ENCODE peak calls at places on chromosome 18, in four cellular contexts. One of them, this sample, is unnamed.

GRCh38 chr18:77548790-77549420 is 299.3 kb downstream of the GALR1 start:
- DNase-seq in sigmoid colon: no peak
- DNase-seq in suprapubic skin: no peak
- DNase-seq in K562: no peak
- DNase-seq in this sample: peak; percentile 57

GRCh38 chr18:51400721-51401120 is 203.2 kb upstream of the MEX3C start:
- DNase-seq in sigmoid colon: no peak
- DNase-seq in suprapubic skin: no peak
- DNase-seq in K562: no peak
- DNase-seq in this sample: no peak

GRCh38 chr18:3593381-3593903 is 143.5 kb downstream of the TGIF1 start:
- DNase-seq in sigmoid colon: no peak
- DNase-seq in suprapubic skin: no peak
- DNase-seq in K562: peak; percentile 77
- DNase-seq in this sample: no peak

GRCh38 chr18:77056399-77057015 is 76.1 kb downstream of the MBP start:
- DNase-seq in sigmoid colon: no peak
- DNase-seq in suprapubic skin: no peak
- DNase-seq in K562: no peak
- DNase-seq in this sample: no peak

GRCh38 chr18:36124841-36125240 is 4.3 kb downstream of the SLC39A6 start:
- DNase-seq in sigmoid colon: no peak
- DNase-seq in suprapubic skin: no peak
- DNase-seq in K562: no peak
- DNase-seq in this sample: no peak

GRCh38 chr18:58639751-58640427 is 11.0 kb upstream of the ALPK2 start:
- DNase-seq in sigmoid colon: no peak
- DNase-seq in suprapubic skin: no peak
- DNase-seq in K562: no peak
- DNase-seq in this sample: no peak

GRCh38 chr18:34932792-34933466 is 108.3 kb upstream of the MAPRE2 start:
- DNase-seq in sigmoid colon: no peak
- DNase-seq in suprapubic skin: no peak
- DNase-seq in K562: no peak
- DNase-seq in this sample: no peak

GRCh38 chr18:55419132-55419938 is 168.7 kb downstream of the TCF4 start:
- DNase-seq in sigmoid colon: no peak
- DNase-seq in suprapubic skin: no peak
- DNase-seq in K562: no peak
- DNase-seq in this sample: no peak

GRCh38 chr18:3481696-3482210 is 31.8 kb downstream of the TGIF1 start:
- DNase-seq in sigmoid colon: no peak
- DNase-seq in suprapubic skin: no peak
- DNase-seq in K562: peak; percentile 76
- DNase-seq in this sample: peak; percentile 90

GRCh38 chr18:77811510-77811909 is 561.9 kb downstream of the GALR1 start:
- DNase-seq in sigmoid colon: no peak
- DNase-seq in suprapubic skin: no peak
- DNase-seq in K562: no peak
- DNase-seq in this sample: no peak

GRCh38 chr18:50790956-50791355 is 28.9 kb downstream of the MRO start:
- DNase-seq in sigmoid colon: no peak
- DNase-seq in suprapubic skin: no peak
- DNase-seq in K562: no peak
- DNase-seq in this sample: no peak

GRCh38 chr18:58495634-58496033 is 133.3 kb downstream of the ALPK2 start:
- DNase-seq in sigmoid colon: no peak
- DNase-seq in suprapubic skin: no peak
- DNase-seq in K562: no peak
- DNase-seq in this sample: no peak

GRCh38 chr18:76979111-76979751 is 153.4 kb downstream of the MBP start:
- DNase-seq in sigmoid colon: no peak
- DNase-seq in suprapubic skin: no peak
- DNase-seq in K562: no peak
- DNase-seq in this sample: no peak

GRCh38 chr18:63161728-63162195 is 157.8 kb downstream of the BCL2 start:
- DNase-seq in sigmoid colon: peak; percentile 84
- DNase-seq in suprapubic skin: peak; percentile 86
- DNase-seq in K562: peak; percentile 44
- DNase-seq in this sample: peak; percentile 93

GRCh38 chr18:13439475-13439874 is 220.9 kb downstream of the LDLRAD4 start:
- DNase-seq in sigmoid colon: peak; percentile 37
- DNase-seq in suprapubic skin: no peak
- DNase-seq in K562: no peak
- DNase-seq in this sample: no peak

GRCh38 chr18:69161383-69162028 is 239.2 kb upstream of the DOK6 start:
- DNase-seq in sigmoid colon: no peak
- DNase-seq in suprapubic skin: no peak
- DNase-seq in K562: peak; percentile 0
- DNase-seq in this sample: no peak

GRCh38 chr18:74266161-74266560 is 25.6 kb downstream of the CYB5A start:
- DNase-seq in sigmoid colon: no peak
- DNase-seq in suprapubic skin: no peak
- DNase-seq in K562: no peak
- DNase-seq in this sample: no peak

GRCh38 chr18:59918320-59918755 is 18.5 kb downstream of the PMAIP1 start:
- DNase-seq in sigmoid colon: peak; percentile 72
- DNase-seq in suprapubic skin: no peak
- DNase-seq in K562: peak; percentile 85
- DNase-seq in this sample: peak; percentile 77

GRCh38 chr18:72868666-72869661 is 1.2 kb upstream of the NETO1 start:
- DNase-seq in sigmoid colon: no peak
- DNase-seq in suprapubic skin: no peak
- DNase-seq in K562: no peak
- DNase-seq in this sample: peak; percentile 77

GRCh38 chr18:76431437-76432273 is 63.4 kb downstream of the ZNF516 start:
- DNase-seq in sigmoid colon: peak; percentile 48
- DNase-seq in suprapubic skin: no peak
- DNase-seq in K562: peak; percentile 5
- DNase-seq in this sample: no peak

GRCh38 chr18:51617572-51618260 is 420.2 kb upstream of the MEX3C start:
- DNase-seq in sigmoid colon: no peak
- DNase-seq in suprapubic skin: no peak
- DNase-seq in K562: no peak
- DNase-seq in this sample: no peak

GRCh38 chr18:63905361-63905760 is 2.4 kb upstream of the SERPINB10 start:
- DNase-seq in sigmoid colon: no peak
- DNase-seq in suprapubic skin: no peak
- DNase-seq in K562: no peak
- DNase-seq in this sample: no peak

GRCh38 chr18:34744569-34744968 is 34.5 kb downstream of the DTNA start:
- DNase-seq in sigmoid colon: no peak
- DNase-seq in suprapubic skin: no peak
- DNase-seq in K562: no peak
- DNase-seq in this sample: no peak

GRCh38 chr18:76823166-76823539 is 796 bp downstream of the ZNF236 start:
- DNase-seq in sigmoid colon: no peak
- DNase-seq in suprapubic skin: peak; percentile 69
- DNase-seq in K562: no peak
- DNase-seq in this sample: no peak

GRCh38 chr18:26706796-26707406 is 158.5 kb upstream of the KCTD1 start:
- DNase-seq in sigmoid colon: no peak
- DNase-seq in suprapubic skin: no peak
- DNase-seq in K562: no peak
- DNase-seq in this sample: peak; percentile 24

GRCh38 chr18:23272498-23273232 is 137.4 kb downstream of the CABLES1 start:
- DNase-seq in sigmoid colon: no peak
- DNase-seq in suprapubic skin: no peak
- DNase-seq in K562: no peak
- DNase-seq in this sample: no peak

GRCh38 chr18:23267447-23267776 is 132.1 kb downstream of the CABLES1 start:
- DNase-seq in sigmoid colon: no peak
- DNase-seq in suprapubic skin: no peak
- DNase-seq in K562: no peak
- DNase-seq in this sample: no peak

GRCh38 chr18:23268641-23269040 is 133.4 kb downstream of the CABLES1 start:
- DNase-seq in sigmoid colon: no peak
- DNase-seq in suprapubic skin: no peak
- DNase-seq in K562: no peak
- DNase-seq in this sample: no peak

GRCh38 chr18:23270999-23271680 is 135.9 kb downstream of the CABLES1 start:
- DNase-seq in sigmoid colon: no peak
- DNase-seq in suprapubic skin: no peak
- DNase-seq in K562: no peak
- DNase-seq in this sample: no peak

DNA sequence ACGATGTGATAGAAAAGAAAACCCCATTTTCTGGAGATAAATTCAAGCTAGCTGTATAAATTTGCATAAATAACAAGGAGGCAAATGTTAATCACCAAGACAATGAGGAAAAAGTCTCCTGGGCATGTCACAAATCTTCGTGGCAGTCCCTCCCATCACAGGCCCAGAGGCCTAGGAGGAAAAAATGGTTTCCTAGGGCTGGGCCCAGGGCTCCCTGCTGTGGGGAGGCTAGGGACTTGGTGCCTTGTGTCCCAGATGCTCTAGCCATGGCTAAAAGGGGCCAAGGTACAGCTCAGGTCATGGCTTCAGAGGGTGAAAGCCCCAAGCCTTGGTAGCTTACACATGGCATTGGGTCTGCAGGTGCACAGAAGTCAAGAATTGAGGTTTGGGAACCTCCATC is 134.6 kb downstream of the CABLES1 start:
- DNase-seq in sigmoid colon: no peak
- DNase-seq in suprapubic skin: no peak
- DNase-seq in K562: no peak
- DNase-seq in this sample: no peak
- H3K9me3 ChIP-seq in sigmoid colon: peaks cover 4% of the 10 kb centered on the region
- H3K9me3 ChIP-seq in suprapubic skin: no peaks in the 10 kb centered on the region
- H3K9me3 ChIP-seq in K562: peaks cover 6% of the 10 kb centered on the region
- H3K9me3 ChIP-seq in this sample: peaks cover 6% of the 10 kb centered on the region

GRCh38 chr18:9736942-9737813 is 29.1 kb downstream of the RAB31 start:
- DNase-seq in sigmoid colon: no peak
- DNase-seq in suprapubic skin: peak; percentile 13
- DNase-seq in K562: peak; percentile 43
- DNase-seq in this sample: peak; percentile 53

GRCh38 chr18:9738266-9738969 is 30.3 kb downstream of the RAB31 start:
- DNase-seq in sigmoid colon: no peak
- DNase-seq in suprapubic skin: no peak
- DNase-seq in K562: no peak
- DNase-seq in this sample: peak; percentile 62

GRCh38 chr18:9739516-9739915 is 31.4 kb downstream of the RAB31 start:
- DNase-seq in sigmoid colon: no peak
- DNase-seq in suprapubic skin: no peak
- DNase-seq in K562: no peak
- DNase-seq in this sample: no peak

GRCh38 chr18:9736445-9736844 is 28.3 kb downstream of the RAB31 start:
- DNase-seq in sigmoid colon: no peak
- DNase-seq in suprapubic skin: no peak
- DNase-seq in K562: no peak
- DNase-seq in this sample: no peak

DNA sequence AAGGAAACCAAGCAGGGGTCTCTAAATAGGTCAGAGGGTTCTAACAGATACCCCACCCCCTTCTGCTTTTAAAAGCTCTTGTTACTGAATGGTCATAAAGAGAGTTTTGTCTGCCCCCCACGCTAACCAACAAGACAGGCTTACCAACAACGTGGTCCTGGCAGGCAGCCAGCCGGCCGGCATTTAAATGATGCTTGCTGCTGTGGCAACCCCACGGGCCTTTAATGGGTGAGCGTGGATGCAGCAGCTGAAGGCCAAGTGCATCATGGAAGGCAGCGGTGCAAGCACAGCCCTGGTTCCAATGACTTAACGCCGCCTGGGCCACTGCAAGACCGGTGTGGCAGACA is 29.7 kb downstream of the RAB31 start:
- DNase-seq in sigmoid colon: no peak
- DNase-seq in suprapubic skin: peak; percentile 64
- DNase-seq in K562: peak; percentile 25
- DNase-seq in this sample: peak; percentile 80
- TF ChIP-seq EP300 in sigmoid colon: no peak
- TF ChIP-seq EP300 in suprapubic skin: no peak
- TF ChIP-seq EP300 in K562: no peak
- TF ChIP-seq EP300 in this sample: no peak

GRCh38 chr18:8365528-8365927 is 243.7 kb upstream of the RAB12 start:
- DNase-seq in sigmoid colon: no peak
- DNase-seq in suprapubic skin: no peak
- DNase-seq in K562: no peak
- DNase-seq in this sample: no peak

GRCh38 chr18:8366656-8367055 is 242.6 kb upstream of the RAB12 start:
- DNase-seq in sigmoid colon: no peak
- DNase-seq in suprapubic skin: no peak
- DNase-seq in K562: peak; percentile 4
- DNase-seq in this sample: no peak

GRCh38 chr18:8368490-8369217 is 240.6 kb upstream of the RAB12 start:
- DNase-seq in sigmoid colon: no peak
- DNase-seq in suprapubic skin: no peak
- DNase-seq in K562: no peak
- DNase-seq in this sample: no peak

GRCh38 chr18:8366070-8366469 is 243.2 kb upstream of the RAB12 start:
- DNase-seq in sigmoid colon: no peak
- DNase-seq in suprapubic skin: no peak
- DNase-seq in K562: no peak
- DNase-seq in this sample: no peak

DNA sequence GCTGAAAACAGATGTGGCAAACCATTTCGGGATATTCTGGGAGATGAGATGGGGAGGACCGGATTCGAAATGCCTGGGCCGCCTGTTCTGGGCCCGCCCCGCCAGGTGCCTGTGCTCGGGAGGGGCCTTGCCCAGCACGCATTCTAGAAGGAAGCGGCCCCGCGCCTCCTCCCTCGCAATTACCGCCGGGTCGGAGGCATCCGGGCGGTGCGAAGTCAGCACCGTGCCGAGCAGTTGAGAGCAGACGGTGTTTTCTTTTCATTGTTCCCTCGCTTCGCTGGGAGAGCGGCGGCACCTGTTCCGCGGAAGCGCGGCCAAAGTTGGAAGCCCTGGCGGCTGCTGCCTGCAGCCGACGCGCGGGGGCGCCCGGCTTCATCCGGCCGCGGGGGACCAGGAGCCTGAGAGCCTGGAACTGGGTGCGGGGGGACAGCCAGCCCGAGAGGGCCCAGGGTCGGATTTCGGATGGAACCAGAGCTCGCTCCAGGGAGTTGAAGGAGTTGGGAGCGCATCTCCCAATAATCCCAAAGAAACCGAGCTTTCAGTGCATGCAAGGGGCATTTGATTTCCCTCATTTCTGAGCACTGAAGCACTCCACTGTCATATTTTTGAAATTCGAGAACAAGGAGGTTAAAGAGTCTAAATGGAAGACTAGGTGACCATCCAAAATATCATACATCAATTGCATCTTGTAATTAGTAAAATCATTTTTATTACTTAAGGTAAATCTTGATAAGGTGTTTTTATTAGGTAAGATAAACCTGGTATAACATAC is 241.8 kb upstream of the RAB12 start:
- DNase-seq in sigmoid colon: no peak
- DNase-seq in suprapubic skin: no peak
- DNase-seq in K562: peak; percentile 41
- DNase-seq in this sample: no peak
- H3K27ac ChIP-seq in sigmoid colon: no peak overlapping the region
- H3K27ac ChIP-seq in suprapubic skin: no peak overlapping the region
- H3K27ac ChIP-seq in K562: no peak overlapping the region
- H3K27ac ChIP-seq in this sample: no peak overlapping the region

DNA sequence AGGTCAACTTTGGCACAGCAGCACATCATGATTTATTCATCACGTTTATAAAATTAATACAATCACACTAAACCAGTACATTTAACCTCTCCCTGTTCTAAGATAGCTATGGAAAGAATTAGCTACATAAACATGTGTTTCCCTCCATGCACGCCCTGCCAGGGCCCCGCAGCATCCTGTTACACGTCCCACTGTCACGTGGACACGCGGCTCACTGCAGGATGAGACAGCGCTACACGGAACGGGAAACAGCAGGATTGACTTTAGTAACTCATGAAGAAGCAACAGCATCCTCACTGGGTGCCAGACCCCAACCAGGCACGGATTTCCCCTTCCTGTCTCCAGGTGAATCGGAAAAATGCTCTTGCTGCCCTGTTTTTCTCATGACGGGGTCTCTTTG is 30.9 kb upstream of the SALL3 start:
- DNase-seq in sigmoid colon: no peak
- DNase-seq in suprapubic skin: no peak
- DNase-seq in K562: no peak
- DNase-seq in this sample: no peak
- H3K9me3 ChIP-seq in sigmoid colon: no peaks in the 10 kb centered on the region
- H3K9me3 ChIP-seq in suprapubic skin: no peaks in the 10 kb centered on the region
- H3K9me3 ChIP-seq in K562: no peaks in the 10 kb centered on the region
- H3K9me3 ChIP-seq in this sample: no peaks in the 10 kb centered on the region